ENCODE peak calls at places on chromosomes 5 and 9, in ten cellular contexts. Y, H, O, C, Q, G, M, W, U and X are unnamed samples.

GRCh38 chr5:145697251-145698016 is 137.7 kb downstream of the PRELID2 start:
- DNase-seq in Y (no peak), H (no peak), O (peak; percentile 5), C (no peak), Q (peak; percentile 50), G (no peak), M (peak; percentile 34), W (peak; percentile 11), U (peak; percentile 1), X (peak; percentile 59)

GRCh38 chr5:64612349-64612961 is 77.8 kb upstream of the SHISAL2B start:
- DNase-seq in Y (peak; percentile 40), H (no peak), O (no peak), C (peak; percentile 25), Q (peak; percentile 38), G (peak; percentile 4), M (peak; percentile 41), W (peak; percentile 6), U (peak; percentile 16), X (peak; percentile 18)

GRCh38 chr5:177195307-177195952 is 61.9 kb downstream of the NSD1 start:
- DNase-seq in Y (no peak), H (no peak), O (no peak), C (no peak), Q (no peak), G (no peak), M (no peak), W (no peak), U (no peak), X (no peak)

GRCh38 chr9:70117835-70118319 is 74.2 kb downstream of the MAMDC2 start:
- DNase-seq in Y (no peak), H (no peak), O (no peak), C (no peak), Q (no peak), G (no peak), M (no peak), W (no peak), U (no peak), X (no peak)

GRCh38 chr5:53554444-53554843 is 6.0 kb upstream of the NDUFS4 start:
- DNase-seq in Y (no peak), H (no peak), O (no peak), C (no peak), Q (no peak), G (no peak), M (no peak), W (no peak), U (no peak), X (no peak)

GRCh38 chr9:98501776-98502175 is 207.0 kb downstream of the GABBR2 start:
- DNase-seq in Y (no peak), H (no peak), O (no peak), C (no peak), Q (no peak), G (no peak), M (no peak), W (no peak), U (no peak), X (no peak)

GRCh38 chr5:137254153-137254552 is 245.0 kb downstream of the SPOCK1 start:
- DNase-seq in Y (no peak), H (no peak), O (no peak), C (no peak), Q (no peak), G (no peak), M (no peak), W (no peak), U (no peak), X (no peak)

GRCh38 chr9:91419222-91420191 is 4.1 kb downstream of the NFIL3 start:
- DNase-seq in Y (peak; percentile 81), H (no peak), O (no peak), C (no peak), Q (peak; percentile 39), G (no peak), M (no peak), W (peak; percentile 60), U (peak; percentile 82), X (peak; percentile 97)

GRCh38 chr5:81209869-81210268 is 23.3 kb upstream of the CKMT2 start:
- DNase-seq in Y (no peak), H (no peak), O (no peak), C (no peak), Q (no peak), G (no peak), M (no peak), W (no peak), U (no peak), X (no peak)

GRCh38 chr5:39411985-39412384 is 12.8 kb downstream of the DAB2 start:
- DNase-seq in Y (no peak), H (no peak), O (no peak), C (no peak), Q (no peak), G (no peak), M (no peak), W (no peak), U (no peak), X (no peak)

GRCh38 chr5:29382735-29383280 is 1810.7 kb upstream of the CDH6 start:
- DNase-seq in Y (no peak), H (no peak), O (no peak), C (no peak), Q (no peak), G (no peak), M (no peak), W (no peak), U (no peak), X (no peak)

GRCh38 chr5:132013006-132013689 is 1.7 kb upstream of the ACSL6 start:
- DNase-seq in Y (no peak), H (no peak), O (no peak), C (no peak), Q (no peak), G (no peak), M (no peak), W (no peak), U (no peak), X (no peak)

GRCh38 chr9:89351584-89351983 is 33.3 kb downstream of the SECISBP2 start:
- DNase-seq in Y (no peak), H (no peak), O (no peak), C (no peak), Q (no peak), G (no peak), M (no peak), W (no peak), U (no peak), X (no peak)

GRCh38 chr5:124662261-124662781 is 84.1 kb downstream of the ZNF608 start:
- DNase-seq in Y (no peak), H (no peak), O (no peak), C (no peak), Q (no peak), G (no peak), M (peak; percentile 60), W (no peak), U (no peak), X (no peak)

GRCh38 chr5:61020415-61020814 is 75.4 kb downstream of the NDUFAF2 start:
- DNase-seq in Y (no peak), H (no peak), O (no peak), C (no peak), Q (no peak), G (no peak), M (no peak), W (no peak), U (no peak), X (no peak)

GRCh38 chr9:20478780-20479179 is 143.5 kb downstream of the MLLT3 start:
- DNase-seq in Y (no peak), H (no peak), O (no peak), C (no peak), Q (no peak), G (no peak), M (no peak), W (no peak), U (no peak), X (no peak)

GRCh38 chr5:180441577-180441976 is 52.6 kb upstream of the CNOT6 start:
- DNase-seq in Y (no peak), H (no peak), O (no peak), C (no peak), Q (no peak), G (no peak), M (no peak), W (no peak), U (no peak), X (no peak)

GRCh38 chr9:22423566-22423965 is 23.1 kb upstream of the DMRTA1 start:
- DNase-seq in Y (no peak), H (no peak), O (no peak), C (no peak), Q (peak; percentile 6), G (no peak), M (no peak), W (no peak), U (no peak), X (no peak)

GRCh38 chr5:151005975-151006576 is 14.3 kb upstream of the GPX3 start:
- DNase-seq in Y (peak; percentile 98), H (no peak), O (no peak), C (no peak), Q (peak; percentile 24), G (no peak), M (no peak), W (no peak), U (peak; percentile 30), X (peak; percentile 23)

GRCh38 chr9:128481561-128481960 is 23.0 kb upstream of the GLE1 start:
- DNase-seq in Y (no peak), H (no peak), O (no peak), C (no peak), Q (no peak), G (no peak), M (no peak), W (no peak), U (no peak), X (no peak)

GRCh38 chr5:103862398-103862797 is 299.8 kb upstream of the NUDT12 start:
- DNase-seq in Y (no peak), H (no peak), O (no peak), C (no peak), Q (no peak), G (no peak), M (no peak), W (no peak), U (no peak), X (no peak)